ENCODE peak calls at places on chromosomes 12 and 14, in eight cellular contexts. Y, W, O, R, U, T, G and S are unnamed samples.

GRCh38 chr12:42485823-42486222 is 103.7 kb downstream of the PRICKLE1 start:
- DNase-seq in Y (peak; percentile 63), W (peak; percentile 89), O (no peak), R (no peak), U (no peak), T (no peak), G (no peak), S (no peak)

GRCh38 chr12:53190108-53190729 is 9.5 kb upstream of the CSAD start:
- DNase-seq in Y (peak; percentile 89), W (peak; percentile 89), O (peak; percentile 6), R (peak; percentile 36), U (peak; percentile 78), T (peak; percentile 21), G (peak; percentile 73), S (no peak)

GRCh38 chr14:89365071-89365801 is 51.8 kb downstream of the FOXN3 start:
- DNase-seq in Y (no peak), W (no peak), O (no peak), R (no peak), U (no peak), T (no peak), G (no peak), S (peak; percentile 39)

GRCh38 chr12:97672870-97673269 is 210.3 kb downstream of the RMST start:
- DNase-seq in Y (no peak), W (no peak), O (no peak), R (no peak), U (no peak), T (no peak), G (no peak), S (no peak)

GRCh38 chr12:29882771-29883315 is 99.1 kb upstream of the TMTC1 start:
- DNase-seq in Y (no peak), W (no peak), O (no peak), R (no peak), U (no peak), T (no peak), G (no peak), S (no peak)

GRCh38 chr14:82854851-82855250 is 1321.2 kb upstream of the SEL1L start:
- DNase-seq in Y (no peak), W (no peak), O (peak; percentile 34), R (no peak), U (no peak), T (no peak), G (no peak), S (no peak)

GRCh38 chr14:105087963-105088811 is 23.0 kb upstream of the GPR132 start:
- DNase-seq in Y (peak; percentile 59), W (peak; percentile 65), O (no peak), R (no peak), U (peak; percentile 90), T (no peak), G (peak; percentile 89), S (no peak)

GRCh38 chr12:54341901-54342300 is 17.0 kb downstream of the COPZ1 start:
- DNase-seq in Y (no peak), W (no peak), O (no peak), R (no peak), U (no peak), T (no peak), G (no peak), S (no peak)

GRCh38 chr14:61894452-61895077 is 132.3 kb downstream of the SNAPC1 start:
- DNase-seq in Y (peak; percentile 73), W (peak; percentile 56), O (peak; percentile 71), R (peak; percentile 14), U (peak; percentile 63), T (peak; percentile 60), G (peak; percentile 67), S (no peak)

GRCh38 chr14:24411468-24412454 is 13.0 kb downstream of the NYNRIN start:
- DNase-seq in Y (peak; percentile 71), W (peak; percentile 59), O (peak; percentile 33), R (no peak), U (peak; percentile 71), T (peak; percentile 36), G (peak; percentile 51), S (peak; percentile 51)

GRCh38 chr12:113130457-113131135 is 5.0 kb downstream of the RASAL1 start:
- DNase-seq in Y (peak; percentile 82), W (peak; percentile 88), O (no peak), R (no peak), U (no peak), T (no peak), G (peak; percentile 91), S (no peak)

GRCh38 chr12:96219700-96220206 is 25.6 kb downstream of the ELK3 start:
- DNase-seq in Y (peak; percentile 65), W (peak; percentile 77), O (peak; percentile 51), R (peak; percentile 95), U (peak; percentile 90), T (peak; percentile 98), G (peak; percentile 99), S (no peak)

GRCh38 chr14:34536951-34537676 is 2.4 kb downstream of the EAPP start:
- DNase-seq in Y (no peak), W (no peak), O (no peak), R (no peak), U (peak; percentile 21), T (no peak), G (peak; percentile 86), S (no peak)

GRCh38 chr14:42214981-42215491 is 608.4 kb downstream of the LRFN5 start:
- DNase-seq in Y (no peak), W (no peak), O (no peak), R (peak; percentile 58), U (peak; percentile 31), T (peak; percentile 20), G (peak; percentile 97), S (no peak)

GRCh38 chr12:116980083-116980482 is 69.3 kb downstream of the FBXW8 start:
- DNase-seq in Y (no peak), W (no peak), O (no peak), R (no peak), U (no peak), T (no peak), G (no peak), S (no peak)

GRCh38 chr12:57549909-57550627 is at the start of gene KIF5A:
- DNase-seq in Y (peak; percentile 90), W (peak; percentile 86), O (peak; percentile 31), R (no peak), U (peak; percentile 81), T (no peak), G (no peak), S (peak; percentile 62)

GRCh38 chr12:122862872-122863701 is 27.8 kb downstream of the HIP1R start:
- DNase-seq in Y (no peak), W (no peak), O (peak; percentile 26), R (no peak), U (no peak), T (peak; percentile 61), G (peak; percentile 71), S (no peak)

GRCh38 chr12:92571844-92572543 is 130.8 kb upstream of the PLEKHG7 start:
- DNase-seq in Y (no peak), W (no peak), O (no peak), R (no peak), U (no peak), T (no peak), G (no peak), S (no peak)

GRCh38 chr12:69915964-69916363 is 90.9 kb downstream of the MYRFL start:
- DNase-seq in Y (no peak), W (no peak), O (no peak), R (no peak), U (no peak), T (no peak), G (no peak), S (no peak)

GRCh38 chr14:96126783-96127271 is 77.8 kb upstream of the BDKRB2 start:
- DNase-seq in Y (no peak), W (no peak), O (no peak), R (no peak), U (no peak), T (no peak), G (no peak), S (no peak)